ENCODE peak calls at places on chromosomes 12 and 14, in four cellular contexts. P, C, J and K are unnamed samples.

GRCh38 chr12:95440401-95440800 is 33.6 kb upstream of the METAP2 start:
- DNase-seq in P (peak; percentile 67), C (no peak), J (no peak), K (no peak)

GRCh38 chr12:77724367-77724957 is 106.2 kb upstream of the NAV3 start:
- DNase-seq in P (peak; percentile 45), C (no peak), J (no peak), K (no peak)

GRCh38 chr14:28773917-28774691 is 7.5 kb downstream of the FOXG1 start:
- DNase-seq in P (peak; percentile 30), C (no peak), J (peak; percentile 36), K (no peak)

GRCh38 chr12:68236421-68237059 is 10.9 kb upstream of the IL26 start:
- DNase-seq in P (no peak), C (peak; percentile 40), J (peak; percentile 49), K (no peak)

GRCh38 chr14:87082917-87083316 is 910.1 kb downstream of the GALC start:
- DNase-seq in P (no peak), C (no peak), J (no peak), K (no peak)

GRCh38 chr12:48758737-48759136 is 30.2 kb downstream of the ADCY6 start:
- DNase-seq in P (no peak), C (no peak), J (no peak), K (no peak)

GRCh38 chr12:110912263-110912662 is 8.1 kb downstream of the MYL2 start:
- DNase-seq in P (no peak), C (no peak), J (no peak), K (no peak)

GRCh38 chr12:122793685-122794106 is 19.3 kb downstream of the CCDC62 start:
- DNase-seq in P (peak; percentile 69), C (no peak), J (peak; percentile 70), K (peak; percentile 63)

GRCh38 chr14:53180272-53181221 is 27.4 kb upstream of the DDHD1 start:
- DNase-seq in P (peak; percentile 32), C (peak; percentile 78), J (peak; percentile 14), K (peak; percentile 45)

GRCh38 chr12:29148065-29148957 is 767 bp upstream of the FAR2 start:
- DNase-seq in P (no peak), C (no peak), J (peak; percentile 29), K (peak; percentile 5)

GRCh38 chr14:91719839-91720238 is 12.0 kb downstream of the CATSPERB start:
- DNase-seq in P (no peak), C (no peak), J (no peak), K (no peak)

GRCh38 chr12:107853479-107853878 is 79.0 kb downstream of the ASCL4 start:
- DNase-seq in P (no peak), C (no peak), J (no peak), K (no peak)

GRCh38 chr12:130641571-130642184 is 74.4 kb downstream of the RIMBP2 start:
- DNase-seq in P (no peak), C (no peak), J (no peak), K (no peak)

GRCh38 chr14:88791629-88792571 is 853 bp downstream of the EML5 start:
- DNase-seq in P (no peak), C (no peak), J (no peak), K (peak; percentile 5)

GRCh38 chr14:21436567-21437062 is 19.3 kb downstream of the CHD8 start:
- DNase-seq in P (no peak), C (no peak), J (no peak), K (no peak)

GRCh38 chr12:111304642-111305071 is 64.2 kb downstream of the PHETA1 start:
- DNase-seq in P (no peak), C (no peak), J (peak; percentile 71), K (peak; percentile 69)

GRCh38 chr14:35689000-35689460 is 120.1 kb downstream of the RALGAPA1 start:
- DNase-seq in P (no peak), C (no peak), J (no peak), K (no peak)

GRCh38 chr12:108816652-108817335 is 40.6 kb downstream of the SSH1 start:
- DNase-seq in P (no peak), C (no peak), J (no peak), K (no peak)

GRCh38 chr12:88413561-88414095 is 166.6 kb downstream of the KITLG start:
- DNase-seq in P (no peak), C (no peak), J (no peak), K (no peak)

GRCh38 chr12:116009805-116010204 is 267.7 kb downstream of the MED13L start:
- DNase-seq in P (no peak), C (no peak), J (no peak), K (peak; percentile 34)

GRCh38 chr12:130044991-130045621 is 117.2 kb upstream of the FZD10 start:
- DNase-seq in P (no peak), C (no peak), J (no peak), K (no peak)

GRCh38 chr12:67069451-67070306 is 199.5 kb upstream of the CAND1 start:
- DNase-seq in P (no peak), C (no peak), J (no peak), K (peak; percentile 52)

GRCh38 chr14:51018521-51018920 is 74.2 kb upstream of the PYGL start:
- DNase-seq in P (peak; percentile 41), C (no peak), J (no peak), K (no peak)

GRCh38 chr12:130957304-130957621 is 3.6 kb downstream of the ADGRD1 start:
- DNase-seq in P (no peak), C (no peak), J (no peak), K (no peak)

GRCh38 chr14:68627868-68628604 is 164.8 kb downstream of the ZFP36L1 start:
- DNase-seq in P (no peak), C (no peak), J (no peak), K (no peak)

GRCh38 chr12:71846322-71846940 is 6.9 kb downstream of the TBC1D15 start:
- DNase-seq in P (peak; percentile 47), C (no peak), J (peak; percentile 15), K (no peak)

GRCh38 chr14:24052656-24053547 is 1.1 kb downstream of the CARMIL3 start:
- DNase-seq in P (no peak), C (no peak), J (no peak), K (no peak)

GRCh38 chr14:20327005-20327869 is 5.8 kb downstream of the CCNB1IP1 start:
- DNase-seq in P (peak; percentile 72), C (peak; percentile 35), J (peak; percentile 27), K (peak; percentile 55)

GRCh38 chr12:52992699-52993557 is 13.3 kb upstream of the EIF4B start:
- DNase-seq in P (peak; percentile 60), C (no peak), J (peak; percentile 72), K (peak; percentile 92)

GRCh38 chr14:37116933-37117844 is 55.2 kb downstream of the SLC25A21 start:
- DNase-seq in P (peak; percentile 60), C (no peak), J (peak; percentile 9), K (peak; percentile 40)

GRCh38 chr14:73283592-73284379 is 46.5 kb downstream of the PAPLN start:
- DNase-seq in P (peak; percentile 42), C (no peak), J (no peak), K (peak; percentile 46)

GRCh38 chr12:30796891-30797371 is 42.2 kb upstream of the CAPRIN2 start:
- DNase-seq in P (peak; percentile 47), C (no peak), J (no peak), K (peak; percentile 35)

GRCh38 chr14:85824526-85824925 is 294.6 kb downstream of the FLRT2 start:
- DNase-seq in P (no peak), C (no peak), J (no peak), K (no peak)

GRCh38 chr14:37483672-37484071 is 111.4 kb downstream of the FOXA1 start:
- DNase-seq in P (no peak), C (no peak), J (no peak), K (no peak)

GRCh38 chr12:57148469-57149308 is 1.3 kb upstream of the LRP1-AS start:
- DNase-seq in P (peak; percentile 77), C (no peak), J (no peak), K (no peak)

GRCh38 chr12:88993655-88994054 is 358.6 kb downstream of the DUSP6 start:
- DNase-seq in P (peak; percentile 83), C (no peak), J (peak; percentile 5), K (peak; percentile 69)

GRCh38 chr12:92478692-92479091 is 224.1 kb upstream of the PLEKHG7 start:
- DNase-seq in P (no peak), C (no peak), J (no peak), K (no peak)

GRCh38 chr12:28626504-28626903 is 436.2 kb downstream of the CCDC91 start:
- DNase-seq in P (no peak), C (no peak), J (no peak), K (no peak)

GRCh38 chr14:49594347-49595089 is 4.2 kb upstream of the LRR1 start:
- DNase-seq in P (peak; percentile 85), C (peak; percentile 34), J (peak; percentile 68), K (no peak)

DNA sequence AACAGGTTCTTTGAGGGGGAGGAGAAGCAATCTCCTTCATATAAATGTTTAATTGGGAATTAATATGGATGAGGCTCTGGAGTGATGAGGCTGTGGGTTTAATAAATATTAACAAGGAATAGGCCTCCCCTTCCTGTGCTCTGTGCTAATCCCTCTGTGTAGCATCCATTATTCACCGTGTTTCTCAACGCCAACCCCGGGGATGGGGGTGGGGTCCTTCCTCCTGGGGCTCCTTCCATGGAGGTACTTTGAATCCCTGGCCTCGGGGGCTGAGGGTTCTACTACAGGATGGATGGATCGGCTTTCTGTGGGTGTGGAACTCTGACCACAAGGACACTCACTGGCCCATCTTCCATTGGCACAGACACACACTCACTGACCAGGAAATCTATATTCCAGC is 34.9 kb upstream of the TMEM179 start:
- DNase-seq in P (no peak), C (no peak), J (no peak), K (no peak)
- TF ChIP-seq RCOR1 in P (no peak), C (no peak), J (no peak), K (no peak)

GRCh38 chr12:60977966-60978365 is 1282.2 kb upstream of the USP15 start:
- DNase-seq in P (no peak), C (no peak), J (no peak), K (no peak)
- TF ChIP-seq RCOR1 in P (no peak), C (no peak), J (no peak), K (no peak)

GRCh38 chr14:56826214-56826613 is 15.9 kb upstream of the OTX2 start:
- DNase-seq in P (no peak), C (no peak), J (no peak), K (no peak)
- TF ChIP-seq RCOR1 in P (no peak), C (no peak), J (no peak), K (no peak)

GRCh38 chr14:64757601-64758000 is 53.4 kb downstream of the PLEKHG3 start:
- DNase-seq in P (no peak), C (no peak), J (no peak), K (no peak)

GRCh38 chr14:64753999-64754398 is 49.8 kb downstream of the PLEKHG3 start:
- DNase-seq in P (no peak), C (no peak), J (no peak), K (no peak)

GRCh38 chr14:64756712-64757111 is 52.5 kb downstream of the PLEKHG3 start:
- DNase-seq in P (no peak), C (no peak), J (no peak), K (no peak)

GRCh38 chr14:64754685-64755084 is 50.5 kb downstream of the PLEKHG3 start:
- DNase-seq in P (no peak), C (no peak), J (no peak), K (no peak)

DNA sequence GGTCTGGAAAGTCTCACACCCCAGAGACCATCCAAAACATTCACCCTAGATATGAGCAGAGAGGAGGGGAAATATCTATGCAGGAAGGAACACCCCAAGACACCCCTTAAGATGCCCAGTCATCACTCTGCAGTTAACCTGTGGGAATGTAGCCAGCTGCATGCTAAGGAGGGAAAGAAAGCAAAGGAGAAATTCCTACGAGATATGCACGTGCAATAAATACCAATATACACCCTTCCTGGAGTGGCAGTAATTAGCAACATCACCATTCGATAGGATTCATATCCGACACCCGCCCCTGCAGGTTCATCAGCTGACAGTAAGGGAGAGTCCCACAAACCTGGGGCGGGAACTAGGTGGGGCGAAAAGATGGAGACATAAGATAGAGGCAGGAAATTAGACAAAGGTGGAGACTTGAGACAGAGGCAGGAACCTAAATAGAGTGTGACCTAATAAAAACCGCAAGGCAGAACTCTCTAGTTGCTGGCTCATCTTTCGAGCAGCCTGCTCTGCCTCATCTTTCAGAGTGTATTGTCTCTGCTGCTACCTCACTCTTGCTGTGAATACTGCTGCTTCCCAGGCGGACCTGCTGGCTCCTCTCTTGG is 51.5 kb downstream of the PLEKHG3 start:
- DNase-seq in P (peak; percentile 21), C (no peak), J (no peak), K (no peak)
- TF ChIP-seq RCOR1 in P (no peak), C (no peak), J (no peak), K (no peak)